ENCODE peak calls at places on chromosomes 4 and X, in five cellular contexts. One of them, this sample, is unnamed.

GRCh38 chr4:6095023-6095817 is 77.0 kb upstream of the C4orf50 start:
- DNase-seq in AG04450: no peak
- DNase-seq in PC-3: peak
- DNase-seq in fibroblast of pulmonary artery: no peak
- DNase-seq in foreskin fibroblast: no peak
- DNase-seq in this sample: no peak

GRCh38 chr4:38174811-38175210 is 214.6 kb downstream of the PTTG2 start:
- DNase-seq in PC-3: no peak
- DNase-seq in foreskin fibroblast: no peak
- DNase-seq in fibroblast of pulmonary artery: no peak
- DNase-seq in AG04450: no peak
- DNase-seq in this sample: no peak

GRCh38 chrX:20974326-20974725 is 399.9 kb upstream of the CNKSR2 start:
- DNase-seq in fibroblast of pulmonary artery: peak
- DNase-seq in AG04450: no peak
- DNase-seq in PC-3: peak
- DNase-seq in foreskin fibroblast: peak
- DNase-seq in this sample: no peak

GRCh38 chrX:46235778-46236177 is 309.4 kb downstream of the ZNF674 start:
- DNase-seq in AG04450: no peak
- DNase-seq in fibroblast of pulmonary artery: no peak
- DNase-seq in PC-3: no peak
- DNase-seq in foreskin fibroblast: no peak
- DNase-seq in this sample: no peak

GRCh38 chr4:174697164-174697563 is 131.9 kb downstream of the GLRA3 start:
- DNase-seq in PC-3: no peak
- DNase-seq in AG04450: no peak
- DNase-seq in foreskin fibroblast: no peak
- DNase-seq in fibroblast of pulmonary artery: peak
- DNase-seq in this sample: no peak

GRCh38 chrX:135688137-135688536 is 25.3 kb upstream of the CT45A1 start:
- DNase-seq in fibroblast of pulmonary artery: no peak
- DNase-seq in AG04450: no peak
- DNase-seq in foreskin fibroblast: no peak
- DNase-seq in PC-3: peak
- DNase-seq in this sample: no peak

GRCh38 chr4:4719446-4719845 is 140.0 kb upstream of the MSX1 start:
- DNase-seq in PC-3: no peak
- DNase-seq in foreskin fibroblast: no peak
- DNase-seq in AG04450: no peak
- DNase-seq in fibroblast of pulmonary artery: no peak
- DNase-seq in this sample: no peak

GRCh38 chr4:25970691-25971427 is 56.8 kb downstream of the SMIM20 start:
- DNase-seq in PC-3: peak
- DNase-seq in fibroblast of pulmonary artery: peak
- DNase-seq in AG04450: no peak
- DNase-seq in foreskin fibroblast: no peak
- DNase-seq in this sample: no peak

GRCh38 chrX:2464677-2465166 is 36.1 kb downstream of the DHRSX start:
- DNase-seq in foreskin fibroblast: no peak
- DNase-seq in PC-3: no peak
- DNase-seq in AG04450: peak
- DNase-seq in fibroblast of pulmonary artery: no peak
- DNase-seq in this sample: no peak

GRCh38 chrX:75968293-75968692 is 183.2 kb upstream of the MAGEE2 start:
- DNase-seq in PC-3: peak
- DNase-seq in fibroblast of pulmonary artery: no peak
- DNase-seq in foreskin fibroblast: no peak
- DNase-seq in AG04450: no peak
- DNase-seq in this sample: no peak

GRCh38 chr4:109134921-109135320 is 167.5 kb downstream of the COL25A1 start:
- DNase-seq in foreskin fibroblast: no peak
- DNase-seq in fibroblast of pulmonary artery: no peak
- DNase-seq in PC-3: no peak
- DNase-seq in AG04450: no peak
- DNase-seq in this sample: no peak

GRCh38 chr4:63105839-63106238 is 1303.4 kb downstream of the TECRL start:
- DNase-seq in AG04450: no peak
- DNase-seq in foreskin fibroblast: no peak
- DNase-seq in PC-3: no peak
- DNase-seq in fibroblast of pulmonary artery: no peak
- DNase-seq in this sample: no peak

GRCh38 chrX:21382715-21383114 is 8.5 kb downstream of the CNKSR2 start:
- DNase-seq in fibroblast of pulmonary artery: peak
- DNase-seq in AG04450: no peak
- DNase-seq in PC-3: peak
- DNase-seq in foreskin fibroblast: no peak
- DNase-seq in this sample: no peak

GRCh38 chr4:95044204-95044848 is 286.6 kb downstream of the BMPR1B start:
- DNase-seq in foreskin fibroblast: no peak
- DNase-seq in AG04450: no peak
- DNase-seq in fibroblast of pulmonary artery: no peak
- DNase-seq in PC-3: no peak
- DNase-seq in this sample: no peak

GRCh38 chrX:69186651-69187050 is 21.4 kb upstream of the PJA1 start:
- DNase-seq in foreskin fibroblast: no peak
- DNase-seq in AG04450: no peak
- DNase-seq in fibroblast of pulmonary artery: no peak
- DNase-seq in PC-3: no peak
- DNase-seq in this sample: no peak

GRCh38 chr4:169582706-169583105 is 29.7 kb downstream of the NEK1 start:
- DNase-seq in AG04450: no peak
- DNase-seq in foreskin fibroblast: peak
- DNase-seq in fibroblast of pulmonary artery: peak
- DNase-seq in PC-3: no peak
- DNase-seq in this sample: no peak

GRCh38 chr4:2063557-2064275 is 4.6 kb downstream of the NAT8L start:
- DNase-seq in foreskin fibroblast: no peak
- DNase-seq in PC-3: no peak
- DNase-seq in fibroblast of pulmonary artery: no peak
- DNase-seq in AG04450: no peak
- DNase-seq in this sample: no peak

GRCh38 chr4:183600189-183600685 is 58.7 kb downstream of the RWDD4 start:
- DNase-seq in fibroblast of pulmonary artery: peak
- DNase-seq in PC-3: peak
- DNase-seq in AG04450: no peak
- DNase-seq in foreskin fibroblast: no peak
- DNase-seq in this sample: no peak

GRCh38 chr4:26311633-26312032 is 9.2 kb upstream of the RBPJ start:
- DNase-seq in fibroblast of pulmonary artery: no peak
- DNase-seq in foreskin fibroblast: no peak
- DNase-seq in PC-3: no peak
- DNase-seq in AG04450: no peak
- DNase-seq in this sample: no peak

GRCh38 chr4:147732516-147733193 is 767 bp downstream of the ARHGAP10 start:
- DNase-seq in fibroblast of pulmonary artery: no peak
- DNase-seq in AG04450: no peak
- DNase-seq in foreskin fibroblast: no peak
- DNase-seq in PC-3: peak
- DNase-seq in this sample: no peak

GRCh38 chr4:174120446-174121142 is 162.9 kb downstream of the FBXO8 start:
- DNase-seq in foreskin fibroblast: peak
- DNase-seq in PC-3: peak
- DNase-seq in fibroblast of pulmonary artery: peak
- DNase-seq in AG04450: peak
- DNase-seq in this sample: peak

GRCh38 chr4:187478292-187479205 is 517.0 kb upstream of the ZFP42 start:
- DNase-seq in AG04450: peak
- DNase-seq in fibroblast of pulmonary artery: peak
- DNase-seq in PC-3: peak
- DNase-seq in foreskin fibroblast: peak
- DNase-seq in this sample: no peak

GRCh38 chr4:47118192-47118879 is 87.0 kb downstream of the GABRB1 start:
- DNase-seq in foreskin fibroblast: no peak
- DNase-seq in PC-3: no peak
- DNase-seq in AG04450: peak
- DNase-seq in fibroblast of pulmonary artery: no peak
- DNase-seq in this sample: no peak

GRCh38 chrX:45735571-45735970 is 534.9 kb upstream of the DIPK2B start:
- DNase-seq in fibroblast of pulmonary artery: no peak
- DNase-seq in AG04450: no peak
- DNase-seq in PC-3: peak
- DNase-seq in foreskin fibroblast: no peak
- DNase-seq in this sample: no peak

GRCh38 chrX:93422693-93423092 is 250.7 kb downstream of the NAP1L3 start:
- DNase-seq in foreskin fibroblast: no peak
- DNase-seq in PC-3: peak
- DNase-seq in fibroblast of pulmonary artery: peak
- DNase-seq in AG04450: no peak
- DNase-seq in this sample: no peak

GRCh38 chr4:67375291-67375690 is 170.0 kb downstream of the CENPC start:
- DNase-seq in PC-3: no peak
- DNase-seq in fibroblast of pulmonary artery: no peak
- DNase-seq in AG04450: no peak
- DNase-seq in foreskin fibroblast: no peak
- DNase-seq in this sample: no peak

GRCh38 chr4:185480016-185480732 is 8.6 kb upstream of the CCDC110 start:
- DNase-seq in PC-3: no peak
- DNase-seq in foreskin fibroblast: no peak
- DNase-seq in fibroblast of pulmonary artery: no peak
- DNase-seq in AG04450: no peak
- DNase-seq in this sample: no peak

GRCh38 chr4:79820427-79820826 is 252.6 kb downstream of the ANTXR2 start:
- DNase-seq in PC-3: no peak
- DNase-seq in AG04450: no peak
- DNase-seq in foreskin fibroblast: no peak
- DNase-seq in fibroblast of pulmonary artery: no peak
- DNase-seq in this sample: no peak
- TF ChIP-seq CTCF in PC-3: no peak
- TF ChIP-seq CTCF in AG04450: no peak
- TF ChIP-seq CTCF in foreskin fibroblast: no peak
- TF ChIP-seq CTCF in fibroblast of pulmonary artery: no peak
- TF ChIP-seq CTCF in this sample: no peak

GRCh38 chr4:71941001-71941400 is 90.8 kb upstream of the NPFFR2 start:
- DNase-seq in fibroblast of pulmonary artery: peak
- DNase-seq in foreskin fibroblast: no peak
- DNase-seq in AG04450: no peak
- DNase-seq in PC-3: peak
- DNase-seq in this sample: no peak
- TF ChIP-seq CTCF in fibroblast of pulmonary artery: peak
- TF ChIP-seq CTCF in foreskin fibroblast: peak
- TF ChIP-seq CTCF in AG04450: peak
- TF ChIP-seq CTCF in PC-3: peak
- TF ChIP-seq CTCF in this sample: no peak

DNA sequence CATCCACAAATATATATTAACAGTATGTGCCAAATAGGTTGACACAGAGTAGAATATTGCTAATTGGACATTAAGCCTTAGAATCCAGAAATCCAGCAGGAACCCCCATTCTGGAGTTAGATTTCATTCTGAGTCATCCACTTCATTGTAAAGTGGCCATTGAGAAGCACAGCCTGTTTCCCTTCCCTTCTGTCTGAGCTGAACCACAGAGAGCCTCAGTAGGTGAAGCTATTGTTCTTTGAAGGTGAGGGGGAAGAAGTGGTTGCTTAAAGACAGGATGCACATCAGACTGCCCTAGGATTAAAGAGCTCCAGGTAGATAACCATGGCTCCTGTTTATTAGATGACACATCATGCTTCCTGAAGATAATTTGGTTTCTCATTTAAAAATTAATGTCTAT is 30.6 kb upstream of the MCF2 start:
- DNase-seq in fibroblast of pulmonary artery: peak
- DNase-seq in PC-3: peak
- DNase-seq in foreskin fibroblast: peak
- DNase-seq in AG04450: no peak
- DNase-seq in this sample: no peak
- TF ChIP-seq CTCF in fibroblast of pulmonary artery: no peak
- TF ChIP-seq CTCF in PC-3: no peak
- TF ChIP-seq CTCF in foreskin fibroblast: no peak
- TF ChIP-seq CTCF in AG04450: no peak
- TF ChIP-seq CTCF in this sample: no peak

GRCh38 chr4:79576480-79576803 is 168.4 kb upstream of the GK2 start:
- DNase-seq in AG04450: no peak
- DNase-seq in fibroblast of pulmonary artery: peak
- DNase-seq in PC-3: peak
- DNase-seq in foreskin fibroblast: no peak
- DNase-seq in this sample: no peak
- TF ChIP-seq CTCF in AG04450: peak
- TF ChIP-seq CTCF in fibroblast of pulmonary artery: peak
- TF ChIP-seq CTCF in PC-3: peak
- TF ChIP-seq CTCF in foreskin fibroblast: peak
- TF ChIP-seq CTCF in this sample: peak

This sample was measured in dorsolateral prefrontal cortex.